ENCODE peak calls at places on chromosome 15, in nine cellular contexts. One of them, this sample, is unnamed.

GRCh38 chr15:88802250-88802990 is 816 bp upstream of the ACAN start:
- DNase-seq in germinal center: no peak
- DNase-seq in choroid plexus epithelial cell: no peak
- DNase-seq in stimulated activated naive CD4-positive, alpha-beta T cell: no peak
- DNase-seq in NCI-H460: no peak
- DNase-seq in tibial nerve: no peak
- DNase-seq in stimulated activated CD4-positive, alpha-beta T cell treated with anti-CD3 and anti-CD28 coated beads, TNF-alpha, amount 100 ng/mL, for 1 hour: no peak
- DNase-seq in hepatic stellate cell: peak
- DNase-seq in DMS79 treated with DMSO at 0.1 percent for 48 hours: no peak
- DNase-seq in this sample: no peak

GRCh38 chr15:90683371-90683770 is 33.8 kb upstream of the BLM start:
- DNase-seq in stimulated activated CD4-positive, alpha-beta T cell treated with anti-CD3 and anti-CD28 coated beads, TNF-alpha, amount 100 ng/mL, for 1 hour: no peak
- DNase-seq in stimulated activated naive CD4-positive, alpha-beta T cell: no peak
- DNase-seq in hepatic stellate cell: no peak
- DNase-seq in DMS79 treated with DMSO at 0.1 percent for 48 hours: no peak
- DNase-seq in NCI-H460: no peak
- DNase-seq in choroid plexus epithelial cell: no peak
- DNase-seq in germinal center: no peak
- DNase-seq in tibial nerve: no peak
- DNase-seq in this sample: no peak

GRCh38 chr15:84886211-84886983 is 1.9 kb downstream of the SLC28A1 start:
- DNase-seq in choroid plexus epithelial cell: no peak
- DNase-seq in hepatic stellate cell: no peak
- DNase-seq in NCI-H460: no peak
- DNase-seq in DMS79 treated with DMSO at 0.1 percent for 48 hours: no peak
- DNase-seq in germinal center: no peak
- DNase-seq in tibial nerve: no peak
- DNase-seq in stimulated activated CD4-positive, alpha-beta T cell treated with anti-CD3 and anti-CD28 coated beads, TNF-alpha, amount 100 ng/mL, for 1 hour: no peak
- DNase-seq in stimulated activated naive CD4-positive, alpha-beta T cell: no peak
- DNase-seq in this sample: no peak

GRCh38 chr15:81531141-81531592 is 157.2 kb upstream of the TMC3 start:
- DNase-seq in germinal center: no peak
- DNase-seq in choroid plexus epithelial cell: peak
- DNase-seq in DMS79 treated with DMSO at 0.1 percent for 48 hours: no peak
- DNase-seq in tibial nerve: no peak
- DNase-seq in stimulated activated naive CD4-positive, alpha-beta T cell: no peak
- DNase-seq in hepatic stellate cell: no peak
- DNase-seq in NCI-H460: no peak
- DNase-seq in stimulated activated CD4-positive, alpha-beta T cell treated with anti-CD3 and anti-CD28 coated beads, TNF-alpha, amount 100 ng/mL, for 1 hour: no peak
- DNase-seq in this sample: no peak

GRCh38 chr15:92021765-92022164 is 168.3 kb downstream of the SLCO3A1 start:
- DNase-seq in DMS79 treated with DMSO at 0.1 percent for 48 hours: no peak
- DNase-seq in NCI-H460: no peak
- DNase-seq in hepatic stellate cell: no peak
- DNase-seq in choroid plexus epithelial cell: no peak
- DNase-seq in germinal center: no peak
- DNase-seq in stimulated activated naive CD4-positive, alpha-beta T cell: no peak
- DNase-seq in stimulated activated CD4-positive, alpha-beta T cell treated with anti-CD3 and anti-CD28 coated beads, TNF-alpha, amount 100 ng/mL, for 1 hour: no peak
- DNase-seq in tibial nerve: no peak
- DNase-seq in this sample: peak

GRCh38 chr15:43293402-43293801 is 26.7 kb upstream of the TGM5 start:
- DNase-seq in hepatic stellate cell: no peak
- DNase-seq in choroid plexus epithelial cell: no peak
- DNase-seq in stimulated activated CD4-positive, alpha-beta T cell treated with anti-CD3 and anti-CD28 coated beads, TNF-alpha, amount 100 ng/mL, for 1 hour: no peak
- DNase-seq in NCI-H460: no peak
- DNase-seq in germinal center: peak
- DNase-seq in tibial nerve: no peak
- DNase-seq in DMS79 treated with DMSO at 0.1 percent for 48 hours: no peak
- DNase-seq in stimulated activated naive CD4-positive, alpha-beta T cell: no peak
- DNase-seq in this sample: peak

GRCh38 chr15:42775431-42775830 is 38.5 kb upstream of the CDAN1 start:
- DNase-seq in NCI-H460: no peak
- DNase-seq in germinal center: no peak
- DNase-seq in stimulated activated CD4-positive, alpha-beta T cell treated with anti-CD3 and anti-CD28 coated beads, TNF-alpha, amount 100 ng/mL, for 1 hour: no peak
- DNase-seq in stimulated activated naive CD4-positive, alpha-beta T cell: no peak
- DNase-seq in tibial nerve: no peak
- DNase-seq in hepatic stellate cell: no peak
- DNase-seq in choroid plexus epithelial cell: no peak
- DNase-seq in DMS79 treated with DMSO at 0.1 percent for 48 hours: no peak
- DNase-seq in this sample: no peak

GRCh38 chr15:74763416-74763815 is 14.8 kb downstream of the CYP1A2 start:
- DNase-seq in stimulated activated naive CD4-positive, alpha-beta T cell: no peak
- DNase-seq in choroid plexus epithelial cell: no peak
- DNase-seq in stimulated activated CD4-positive, alpha-beta T cell treated with anti-CD3 and anti-CD28 coated beads, TNF-alpha, amount 100 ng/mL, for 1 hour: no peak
- DNase-seq in DMS79 treated with DMSO at 0.1 percent for 48 hours: peak
- DNase-seq in tibial nerve: no peak
- DNase-seq in hepatic stellate cell: no peak
- DNase-seq in NCI-H460: no peak
- DNase-seq in germinal center: no peak
- DNase-seq in this sample: no peak

GRCh38 chr15:81887913-81888312 is 157.9 kb downstream of the MEX3B start:
- DNase-seq in DMS79 treated with DMSO at 0.1 percent for 48 hours: no peak
- DNase-seq in stimulated activated CD4-positive, alpha-beta T cell treated with anti-CD3 and anti-CD28 coated beads, TNF-alpha, amount 100 ng/mL, for 1 hour: no peak
- DNase-seq in choroid plexus epithelial cell: peak
- DNase-seq in NCI-H460: no peak
- DNase-seq in hepatic stellate cell: peak
- DNase-seq in tibial nerve: no peak
- DNase-seq in stimulated activated naive CD4-positive, alpha-beta T cell: no peak
- DNase-seq in germinal center: no peak
- DNase-seq in this sample: no peak

GRCh38 chr15:43232289-43232874 is 11.6 kb upstream of the EPB42 start:
- DNase-seq in DMS79 treated with DMSO at 0.1 percent for 48 hours: no peak
- DNase-seq in NCI-H460: no peak
- DNase-seq in hepatic stellate cell: no peak
- DNase-seq in tibial nerve: no peak
- DNase-seq in choroid plexus epithelial cell: peak
- DNase-seq in stimulated activated CD4-positive, alpha-beta T cell treated with anti-CD3 and anti-CD28 coated beads, TNF-alpha, amount 100 ng/mL, for 1 hour: no peak
- DNase-seq in stimulated activated naive CD4-positive, alpha-beta T cell: no peak
- DNase-seq in germinal center: no peak
- DNase-seq in this sample: no peak

GRCh38 chr15:67745059-67745993 is 80.0 kb upstream of the SKOR1 start:
- DNase-seq in stimulated activated naive CD4-positive, alpha-beta T cell: no peak
- DNase-seq in germinal center: no peak
- DNase-seq in tibial nerve: no peak
- DNase-seq in hepatic stellate cell: no peak
- DNase-seq in DMS79 treated with DMSO at 0.1 percent for 48 hours: no peak
- DNase-seq in stimulated activated CD4-positive, alpha-beta T cell treated with anti-CD3 and anti-CD28 coated beads, TNF-alpha, amount 100 ng/mL, for 1 hour: no peak
- DNase-seq in choroid plexus epithelial cell: peak
- DNase-seq in NCI-H460: peak
- DNase-seq in this sample: no peak

GRCh38 chr15:69996842-69997478 is 100.8 kb downstream of the TLE3 start:
- DNase-seq in tibial nerve: no peak
- DNase-seq in NCI-H460: no peak
- DNase-seq in germinal center: no peak
- DNase-seq in DMS79 treated with DMSO at 0.1 percent for 48 hours: no peak
- DNase-seq in stimulated activated CD4-positive, alpha-beta T cell treated with anti-CD3 and anti-CD28 coated beads, TNF-alpha, amount 100 ng/mL, for 1 hour: no peak
- DNase-seq in hepatic stellate cell: no peak
- DNase-seq in choroid plexus epithelial cell: no peak
- DNase-seq in stimulated activated naive CD4-positive, alpha-beta T cell: no peak
- DNase-seq in this sample: no peak

GRCh38 chr15:99105516-99106341 is 849 bp downstream of the SYNM start:
- DNase-seq in choroid plexus epithelial cell: peak
- DNase-seq in hepatic stellate cell: peak
- DNase-seq in tibial nerve: no peak
- DNase-seq in germinal center: peak
- DNase-seq in DMS79 treated with DMSO at 0.1 percent for 48 hours: peak
- DNase-seq in stimulated activated naive CD4-positive, alpha-beta T cell: no peak
- DNase-seq in NCI-H460: peak
- DNase-seq in stimulated activated CD4-positive, alpha-beta T cell treated with anti-CD3 and anti-CD28 coated beads, TNF-alpha, amount 100 ng/mL, for 1 hour: no peak
- DNase-seq in this sample: peak

GRCh38 chr15:90598679-90599078 is 69.0 kb downstream of the CRTC3 start:
- DNase-seq in NCI-H460: no peak
- DNase-seq in germinal center: no peak
- DNase-seq in hepatic stellate cell: no peak
- DNase-seq in stimulated activated naive CD4-positive, alpha-beta T cell: no peak
- DNase-seq in choroid plexus epithelial cell: no peak
- DNase-seq in stimulated activated CD4-positive, alpha-beta T cell treated with anti-CD3 and anti-CD28 coated beads, TNF-alpha, amount 100 ng/mL, for 1 hour: no peak
- DNase-seq in DMS79 treated with DMSO at 0.1 percent for 48 hours: no peak
- DNase-seq in tibial nerve: no peak
- DNase-seq in this sample: no peak

This sample was measured in OCI-LY7.